ENCODE peak calls at places on chromosomes 6 and 20, in five cellular contexts. A is activated T-cell treated with anti-CD3 and anti-CD28 coated beads, Interleukin-2, amount 50 U/mL, for 72 hours; P is CD8-positive, alpha-beta T cell; V is ovary; S is effector CD4-positive, alpha-beta T cell. K is an unnamed sample.

GRCh38 chr20:63234693-63235398 is 859 bp upstream of the BIRC7 start:
- DNase-seq in A (peak; percentile 23), P (no peak), V (no peak), S (no peak), K (no peak)

GRCh38 chr6:168242655-168243225 is 76.8 kb downstream of the DACT2 start:
- DNase-seq in A (no peak), P (no peak), V (no peak), S (no peak), K (no peak)

GRCh38 chr6:155883334-155883731 is 427.7 kb upstream of the NOX3 start:
- DNase-seq in A (no peak), P (no peak), V (no peak), S (no peak), K (no peak)

GRCh38 chr6:135870722-135871121 is 19.2 kb downstream of the PDE7B start:
- DNase-seq in A (no peak), P (no peak), V (no peak), S (no peak), K (no peak)

GRCh38 chr6:53710788-53711187 is 45.2 kb upstream of the KLHL31 start:
- DNase-seq in A (no peak), P (no peak), V (no peak), S (no peak), K (no peak)

GRCh38 chr6:151377095-151377494 is 14.3 kb downstream of the ZBTB2 start:
- DNase-seq in A (no peak), P (no peak), V (no peak), S (no peak), K (no peak)

GRCh38 chr20:37247547-37247946 is 14.1 kb downstream of the GHRH start:
- DNase-seq in A (no peak), P (no peak), V (no peak), S (no peak), K (no peak)

GRCh38 chr6:169500688-169501087 is 201.1 kb downstream of the WDR27 start:
- DNase-seq in A (no peak), P (no peak), V (no peak), S (no peak), K (no peak)

GRCh38 chr6:149335924-149336323 is 18.4 kb downstream of the TAB2 start:
- DNase-seq in A (peak; percentile 81), P (no peak), V (no peak), S (no peak), K (no peak)

GRCh38 chr6:82086944-82087343 is 160.6 kb downstream of the IBTK start:
- DNase-seq in A (no peak), P (no peak), V (no peak), S (no peak), K (no peak)

GRCh38 chr6:113672691-113673149 is 184.4 kb upstream of the MARCKS start:
- DNase-seq in A (no peak), P (no peak), V (peak; percentile 35), S (no peak), K (peak; percentile 58)

GRCh38 chr20:49569403-49570115 is 1.6 kb upstream of the PTGIS start:
- DNase-seq in A (no peak), P (no peak), V (peak; percentile 46), S (no peak), K (no peak)

GRCh38 chr6:160667854-160668481 is 3.9 kb upstream of the LPA start:
- DNase-seq in A (peak; percentile 30), P (no peak), V (no peak), S (peak; percentile 12), K (no peak)

K was measured in lower lobe of right lung.